ENCODE peak calls at places on chromosomes 16 and 17, in five cellular contexts. K is K562, C is A549, X is IMR-90, Z is SK-N-SH. F is an unnamed sample.

GRCh38 chr16:27712251-27712711 is 162.3 kb downstream of the KATNIP start:
- DNase-seq in K (no peak), C (no peak), X (no peak), Z (no peak), F (no peak)

GRCh38 chr17:17940451-17940911 is 31.7 kb downstream of the TOM1L2 start:
- DNase-seq in K (no peak), C (no peak), X (peak; percentile 47), Z (peak; percentile 57), F (no peak)

GRCh38 chr16:5616841-5617240 is 519.2 kb upstream of the EEF2KMT start:
- DNase-seq in K (no peak), C (no peak), X (no peak), Z (peak; percentile 14), F (no peak)

GRCh38 chr17:77354721-77355455 is 214.1 kb downstream of the SEC14L1 start:
- DNase-seq in K (no peak), C (peak; percentile 66), X (peak; percentile 98), Z (peak; percentile 60), F (no peak)

GRCh38 chr16:59259074-59259963 is 525.2 kb upstream of the GOT2 start:
- DNase-seq in K (no peak), C (no peak), X (no peak), Z (no peak), F (no peak)

GRCh38 chr17:42247734-42248133 is 28.5 kb downstream of the STAT5B start:
- DNase-seq in K (no peak), C (no peak), X (peak; percentile 81), Z (no peak), F (no peak)

GRCh38 chr17:55453836-55454557 is 32.4 kb upstream of the MMD start:
- DNase-seq in K (peak; percentile 30), C (no peak), X (no peak), Z (no peak), F (no peak)

GRCh38 chr17:65334391-65334790 is 197.2 kb downstream of the RGS9 start:
- DNase-seq in K (no peak), C (no peak), X (no peak), Z (no peak), F (no peak)

GRCh38 chr16:50265716-50266336 is 525 bp upstream of the ADCY7 start:
- DNase-seq in K (no peak), C (no peak), X (no peak), Z (no peak), F (no peak)

GRCh38 chr17:65678534-65678933 is 117.1 kb upstream of the AXIN2 start:
- DNase-seq in K (no peak), C (no peak), X (no peak), Z (no peak), F (no peak)

GRCh38 chr16:3674513-3675295 is 20.2 kb downstream of the DNASE1 start:
- DNase-seq in K (no peak), C (no peak), X (no peak), Z (no peak), F (no peak)

GRCh38 chr17:81253358-81254131 is 14.4 kb downstream of the NDUFAF8 start:
- DNase-seq in K (peak; percentile 66), C (peak; percentile 62), X (peak; percentile 31), Z (peak; percentile 92), F (no peak)

GRCh38 chr17:62085511-62086408 is 20.7 kb upstream of the MED13 start:
- DNase-seq in K (peak; percentile 60), C (no peak), X (peak; percentile 62), Z (no peak), F (no peak)

GRCh38 chr16:61179571-61179970 is 856.7 kb downstream of the CDH8 start:
- DNase-seq in K (no peak), C (no peak), X (no peak), Z (no peak), F (no peak)

GRCh38 chr17:60392845-60393702 is 1.1 kb upstream of the USP32 start:
- DNase-seq in K (peak; percentile 61), C (peak; percentile 35), X (peak; percentile 60), Z (peak; percentile 57), F (peak; percentile 48)

GRCh38 chr16:77191259-77191969 is 424 bp downstream of the MON1B start:
- DNase-seq in K (peak; percentile 65), C (no peak), X (no peak), Z (peak; percentile 48), F (no peak)

GRCh38 chr16:19524866-19525723 is 1.4 kb downstream of the CCP110 start:
- DNase-seq in K (peak; percentile 34), C (no peak), X (peak; percentile 2), Z (peak; percentile 28), F (peak; percentile 45)

GRCh38 chr17:77328823-77329740 is 188.3 kb downstream of the SEC14L1 start:
- DNase-seq in K (no peak), C (no peak), X (no peak), Z (no peak), F (no peak)

GRCh38 chr16:11319529-11320146 is 25.6 kb upstream of the RMI2 start:
- DNase-seq in K (no peak), C (no peak), X (no peak), Z (peak; percentile 67), F (no peak)

GRCh38 chr16:86716649-86717048 is 138.3 kb downstream of the FOXL1 start:
- DNase-seq in K (no peak), C (no peak), X (no peak), Z (no peak), F (no peak)

DNA sequence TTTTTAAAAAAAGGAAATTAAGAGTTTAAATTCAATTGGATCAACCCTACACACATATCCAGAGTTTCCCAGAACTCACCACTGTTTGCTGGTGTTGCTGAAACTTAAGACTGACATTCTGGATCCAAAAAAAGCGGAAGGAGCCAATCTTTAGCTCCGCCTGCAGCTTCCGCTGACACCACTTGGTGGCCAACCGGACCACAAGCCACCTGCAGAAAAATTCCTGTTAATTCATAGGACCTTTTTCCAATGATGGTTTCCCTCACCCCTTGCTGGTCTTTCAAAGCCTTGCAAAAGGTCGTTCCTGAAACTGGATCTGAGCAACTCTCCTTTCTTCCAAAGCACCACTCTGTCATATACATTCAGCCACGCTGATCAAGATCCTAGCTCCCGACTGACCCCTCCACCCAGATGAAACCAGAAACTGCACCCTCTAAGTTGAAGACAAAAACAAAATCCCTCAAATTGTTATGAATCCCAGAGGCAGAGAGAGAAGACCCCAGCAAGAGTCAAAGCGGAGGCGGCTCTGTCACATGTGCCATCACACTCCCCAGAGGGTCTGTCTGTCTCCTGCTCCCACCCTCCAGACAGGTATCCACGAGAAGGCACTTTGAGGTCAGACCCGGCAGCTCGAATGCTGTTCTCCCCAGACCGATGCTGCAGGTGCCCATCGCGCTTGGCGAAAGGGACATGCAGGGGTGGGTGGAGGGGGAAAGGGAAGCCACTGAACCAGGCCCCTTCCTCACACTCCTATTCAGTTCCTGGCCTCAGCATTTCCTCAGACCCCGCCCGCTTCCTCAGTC is 778 bp downstream of the BLTP2 start:
- DNase-seq in K (peak; percentile 87), C (peak; percentile 83), X (peak; percentile 55), Z (peak; percentile 67), F (no peak)
- TF ChIP-seq SMC3 in K (peak; percentile 37), C (peak; percentile 12), X (no peak), Z (no peak), F (peak; percentile 3)

DNA sequence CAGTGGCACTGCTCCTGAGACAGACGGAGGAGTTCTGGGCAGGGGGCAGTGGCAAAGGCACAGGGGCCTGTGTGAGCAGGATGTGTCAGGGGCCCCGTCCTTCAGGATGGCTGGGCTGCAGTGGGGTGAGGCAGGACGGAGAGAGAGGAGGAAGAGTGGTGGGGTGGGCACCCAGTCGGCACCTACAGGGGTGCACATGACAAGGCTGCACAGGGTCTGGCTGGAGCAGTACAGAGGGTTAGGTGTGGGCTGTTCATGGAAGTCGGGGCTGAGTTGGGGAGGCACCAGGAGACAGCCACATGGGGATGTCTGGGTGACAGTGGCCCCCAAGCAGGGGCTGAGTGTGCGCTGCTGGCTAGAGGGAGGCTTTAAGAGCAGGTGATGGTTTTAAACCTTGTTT is 106.0 kb downstream of the RAB11FIP4 start:
- DNase-seq in K (no peak), C (no peak), X (no peak), Z (no peak), F (no peak)
- TF ChIP-seq SMC3 in K (no peak), C (no peak), X (no peak), Z (no peak), F (no peak)

GRCh38 chr17:40500709-40501108 is 714 bp downstream of the TNS4 start:
- DNase-seq in K (no peak), C (no peak), X (no peak), Z (no peak), F (no peak)

GRCh38 chr17:40500190-40500589 is 1.2 kb downstream of the TNS4 start:
- DNase-seq in K (no peak), C (no peak), X (no peak), Z (no peak), F (no peak)

GRCh38 chr17:40502716-40503115 is 1.3 kb upstream of the TNS4 start:
- DNase-seq in K (no peak), C (no peak), X (no peak), Z (no peak), F (no peak)

GRCh38 chr17:40501499-40501911 is at the start of gene TNS4:
- DNase-seq in K (no peak), C (no peak), X (no peak), Z (no peak), F (no peak)

GRCh38 chr17:40503154-40503553 is 1.7 kb upstream of the TNS4 start:
- DNase-seq in K (no peak), C (no peak), X (no peak), Z (no peak), F (no peak)
- TF ChIP-seq SMC3 in K (no peak), C (no peak), X (no peak), Z (no peak), F (no peak)

GRCh38 chr16:88813396-88814143 is 1.8 kb upstream of the APRT start:
- DNase-seq in K (no peak), C (no peak), X (no peak), Z (no peak), F (no peak)
- TF ChIP-seq SMC3 in K (no peak), C (no peak), X (no peak), Z (no peak), F (no peak)

DNA sequence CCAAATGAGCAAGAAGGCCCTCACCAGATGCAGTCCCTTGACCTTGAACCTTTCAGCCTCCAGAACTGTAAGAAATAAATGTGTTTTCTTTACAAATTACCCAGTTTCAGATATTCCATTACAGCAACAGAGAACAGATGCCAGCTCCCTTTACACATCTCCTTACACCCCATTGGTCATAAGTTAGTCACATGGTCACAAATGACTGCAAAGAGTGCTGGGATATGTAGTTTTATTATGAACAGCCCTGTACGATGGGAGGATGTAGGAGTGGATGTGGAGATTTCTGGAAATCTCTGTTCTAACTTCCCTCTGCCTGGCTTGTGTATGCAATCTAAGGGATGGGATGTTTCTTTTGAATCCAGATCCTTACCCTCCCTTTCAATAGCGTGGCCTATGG is 13.3 kb upstream of the RPL38 start:
- DNase-seq in K (peak; percentile 41), C (peak; percentile 89), X (peak; percentile 61), Z (peak; percentile 90), F (no peak)
- TF ChIP-seq SMC3 in K (no peak), C (no peak), X (no peak), Z (no peak), F (no peak)

F was measured in GM12878.